ENCODE peak calls at places on chromosomes 13 and 19, in four cellular contexts. D is neural progenitor cell, H is GM23248, Y is stomach. T is an unnamed sample.
A peak's percentile ranks its signal among the peaks of the same experiment; 100 is the strongest.

GRCh38 chr19:41013359-41013758 is 22.3 kb downstream of the CYP2B6 start:
- DNase-seq in D (no peak), H (no peak), Y (no peak), T (no peak)

GRCh38 chr13:51922771-51923480 is 61.2 kb downstream of the CCDC70 start:
- DNase-seq in D (no peak), H (no peak), Y (no peak), T (no peak)

GRCh38 chr19:41064974-41065569 is 23.2 kb upstream of the CYP2A13 start:
- DNase-seq in D (peak; percentile 38), H (peak; percentile 34), Y (no peak), T (peak; percentile 25)

GRCh38 chr13:37058801-37059135 is 720 bp downstream of the SUPT20H start:
- DNase-seq in D (peak; percentile 35), H (peak; percentile 64), Y (no peak), T (peak; percentile 40)

GRCh38 chr19:33798701-33799111 is 2.0 kb downstream of the KCTD15 start:
- DNase-seq in D (peak; percentile 74), H (no peak), Y (no peak), T (no peak)

GRCh38 chr13:89486065-89486464 is 1814.9 kb downstream of the SLITRK5 start:
- DNase-seq in D (no peak), H (no peak), Y (no peak), T (no peak)

GRCh38 chr19:41321600-41322270 is 11.8 kb downstream of the CCDC97 start:
- DNase-seq in D (peak; percentile 80), H (peak; percentile 81), Y (no peak), T (peak; percentile 63)

GRCh38 chr13:68099616-68100015 is 869.5 kb upstream of the PCDH9 start:
- DNase-seq in D (no peak), H (peak; percentile 0), Y (no peak), T (peak; percentile 81)

GRCh38 chr13:31639443-31640163 is 99.7 kb upstream of the RXFP2 start:
- DNase-seq in D (no peak), H (peak; percentile 81), Y (no peak), T (no peak)

GRCh38 chr19:9912551-9913236 is 23.6 kb downstream of the OLFM2 start:
- DNase-seq in D (no peak), H (no peak), Y (no peak), T (no peak)

GRCh38 chr19:21698215-21698614 is 69.2 kb downstream of the ZNF100 start:
- DNase-seq in D (peak; percentile 17), H (peak; percentile 34), Y (no peak), T (no peak)

GRCh38 chr19:45352062-45352461 is 11.5 kb downstream of the KLC3 start:
- DNase-seq in D (no peak), H (no peak), Y (no peak), T (no peak)

GRCh38 chr19:39915848-39916215 is 18.6 kb downstream of the FCGBP start:
- DNase-seq in D (no peak), H (no peak), Y (peak; percentile 13), T (no peak)

GRCh38 chr13:75724742-75725504 is 88.8 kb downstream of the LMO7 start:
- DNase-seq in D (no peak), H (no peak), Y (no peak), T (no peak)

GRCh38 chr13:111423168-111423785 is 102.8 kb downstream of the TEX29 start:
- DNase-seq in D (no peak), H (no peak), Y (no peak), T (no peak)

GRCh38 chr19:24000656-24001055 is 86.0 kb downstream of the ZNF726 start:
- DNase-seq in D (no peak), H (no peak), Y (no peak), T (no peak)

GRCh38 chr13:83450586-83450985 is 431.7 kb downstream of the SLITRK1 start:
- DNase-seq in D (peak; percentile 20), H (peak; percentile 18), Y (no peak), T (no peak)

GRCh38 chr19:39398297-39398864 is 7.2 kb downstream of the MED29 start:
- DNase-seq in D (no peak), H (peak; percentile 97), Y (peak; percentile 73), T (peak; percentile 73)

GRCh38 chr19:30659638-30660037 is 287.5 kb downstream of the ZNF536 start:
- DNase-seq in D (no peak), H (no peak), Y (no peak), T (no peak)

GRCh38 chr13:64130600-64130999 is 2715.0 kb upstream of the PCDH20 start:
- DNase-seq in D (no peak), H (no peak), Y (no peak), T (no peak)

GRCh38 chr19:47595937-47596336 is 13.0 kb upstream of the BICRA start:
- DNase-seq in D (no peak), H (peak; percentile 44), Y (no peak), T (no peak)

GRCh38 chr19:43316591-43317319 is 36.7 kb upstream of the CD177 start:
- DNase-seq in D (peak; percentile 91), H (peak; percentile 54), Y (peak; percentile 60), T (no peak)

GRCh38 chr19:35115538-35115951 is at the start of gene FXYD3:
- DNase-seq in D (no peak), H (no peak), Y (peak; percentile 57), T (no peak)

GRCh38 chr13:113411216-113412023 is 41.9 kb downstream of the ADPRHL1 start:
- DNase-seq in D (peak; percentile 1), H (peak; percentile 97), Y (no peak), T (peak; percentile 92)
- H3K4me3 ChIP-seq in D (no peak overlapping the region), H (peak overlapping the region; percentile 57), Y (no peak overlapping the region), T (peak overlapping the region; percentile 44)

GRCh38 chr19:18742838-18743237 is 48.3 kb downstream of the COMP start:
- DNase-seq in D (no peak), H (no peak), Y (no peak), T (no peak)
- H3K4me3 ChIP-seq in D (no peak overlapping the region), H (no peak overlapping the region), Y (no peak overlapping the region), T (no peak overlapping the region)

GRCh38 chr19:53078668-53079067 is 24.6 kb downstream of the ZNF160 start:
- DNase-seq in D (no peak), H (no peak), Y (no peak), T (no peak)
- H3K4me3 ChIP-seq in D (no peak overlapping the region), H (no peak overlapping the region), Y (no peak overlapping the region), T (no peak overlapping the region)

GRCh38 chr13:40208517-40208916 is 457.9 kb downstream of the FOXO1 start:
- DNase-seq in D (no peak), H (no peak), Y (no peak), T (no peak)
- H3K4me3 ChIP-seq in D (no peak overlapping the region), H (no peak overlapping the region), Y (no peak overlapping the region), T (no peak overlapping the region)

T was measured in brain microvascular endothelial cell.